ENCODE peak calls at places on chromosomes 16 and 17, in seven cellular contexts. R, N, X, K, C, A and P are unnamed samples.

GRCh38 chr17:67700037-67700436 is 17.7 kb upstream of the NOL11 start:
- DNase-seq in X (no peak), R (no peak), K (no peak), A (no peak), N (no peak), C (no peak), P (no peak)

GRCh38 chr17:7042507-7043194 is 1.2 kb downstream of the SLC16A11 start:
- DNase-seq in A (no peak), X (no peak), N (peak; percentile 80), C (no peak), R (no peak), K (no peak), P (no peak)

GRCh38 chr17:77279448-77280303 is 138.9 kb downstream of the SEC14L1 start:
- DNase-seq in K (peak; percentile 44), N (no peak), A (no peak), R (no peak), X (peak; percentile 84), C (no peak), P (no peak)

GRCh38 chr16:21568502-21569189 is 30.7 kb upstream of the METTL9 start:
- DNase-seq in A (peak; percentile 48), C (no peak), K (peak; percentile 24), N (peak; percentile 60), X (no peak), R (no peak), P (no peak)

GRCh38 chr17:75698659-75699058 is 22.6 kb upstream of the ITGB4 start:
- DNase-seq in R (no peak), X (no peak), N (no peak), A (no peak), K (peak; percentile 33), C (no peak), P (no peak)

GRCh38 chr17:67542219-67543114 is 165.4 kb downstream of the PITPNC1 start:
- DNase-seq in K (no peak), A (no peak), R (no peak), N (no peak), C (no peak), X (no peak), P (no peak)

GRCh38 chr17:33297643-33298042 is 4.5 kb upstream of the ASIC2 start:
- DNase-seq in N (no peak), K (no peak), C (no peak), A (no peak), X (no peak), R (no peak), P (no peak)

GRCh38 chr16:4910828-4911227 is 26.1 kb downstream of the PPL start:
- DNase-seq in C (no peak), N (no peak), R (no peak), K (no peak), A (no peak), X (no peak), P (no peak)

GRCh38 chr16:69762843-69763556 is 868 bp downstream of the WWP2 start:
- DNase-seq in N (no peak), R (no peak), C (peak; percentile 23), X (no peak), A (no peak), K (no peak), P (no peak)

GRCh38 chr16:6852643-6853042 is 480.0 kb upstream of the RBFOX1 start:
- DNase-seq in R (peak; percentile 84), A (no peak), X (peak; percentile 5), N (no peak), C (no peak), K (no peak), P (no peak)

GRCh38 chr16:6862058-6862457 is 470.6 kb upstream of the RBFOX1 start:
- DNase-seq in K (no peak), C (no peak), A (no peak), R (no peak), N (no peak), X (no peak), P (no peak)

GRCh38 chr16:6857575-6857974 is 475.1 kb upstream of the RBFOX1 start:
- DNase-seq in A (no peak), C (no peak), R (no peak), N (no peak), K (no peak), X (no peak), P (no peak)

GRCh38 chr16:6861136-6861535 is 471.5 kb upstream of the RBFOX1 start:
- DNase-seq in A (no peak), C (no peak), R (no peak), N (no peak), X (no peak), K (no peak), P (no peak)

DNA sequence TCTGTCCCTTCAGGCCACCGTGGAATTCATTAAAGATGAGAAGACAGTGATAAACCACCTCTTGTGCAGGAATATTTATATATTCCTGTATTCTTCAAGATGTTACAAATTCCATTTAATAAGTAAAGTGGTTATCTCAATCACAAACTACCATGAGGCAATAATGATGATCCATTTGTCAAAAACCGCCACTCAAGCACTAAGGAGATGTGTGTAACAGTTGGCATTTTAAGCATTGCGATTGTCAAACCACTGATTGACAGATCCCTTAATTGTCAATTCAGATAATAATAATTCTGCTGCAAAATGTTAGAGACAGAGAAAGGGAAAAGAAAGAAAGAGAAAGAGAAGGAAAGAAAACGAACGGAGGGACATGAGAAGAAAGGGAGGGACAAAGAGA is 476.1 kb upstream of the RBFOX1 start:
- DNase-seq in A (no peak), C (no peak), X (no peak), K (no peak), R (no peak), N (no peak), P (no peak)
- TF ChIP-seq EP300 in A (no peak), C (no peak), X (no peak), K (no peak), R (no peak), N (no peak), P (no peak)

GRCh38 chr17:47324224-47325020 is 667 bp downstream of the EFCAB13 start:
- DNase-seq in N (peak; percentile 83), R (peak; percentile 93), K (peak; percentile 63), A (peak; percentile 81), C (peak; percentile 81), X (no peak), P (peak; percentile 60)

GRCh38 chr17:47318197-47318918 is 5.4 kb upstream of the EFCAB13 start:
- DNase-seq in C (no peak), N (no peak), R (no peak), K (no peak), A (no peak), X (no peak), P (no peak)

GRCh38 chr17:47320879-47321502 is 2.8 kb upstream of the EFCAB13 start:
- DNase-seq in K (no peak), A (no peak), C (no peak), R (no peak), N (no peak), X (no peak), P (no peak)

GRCh38 chr17:47325176-47325575 is 1.4 kb downstream of the EFCAB13 start:
- DNase-seq in A (no peak), X (no peak), C (no peak), K (no peak), R (no peak), N (no peak), P (no peak)

DNA sequence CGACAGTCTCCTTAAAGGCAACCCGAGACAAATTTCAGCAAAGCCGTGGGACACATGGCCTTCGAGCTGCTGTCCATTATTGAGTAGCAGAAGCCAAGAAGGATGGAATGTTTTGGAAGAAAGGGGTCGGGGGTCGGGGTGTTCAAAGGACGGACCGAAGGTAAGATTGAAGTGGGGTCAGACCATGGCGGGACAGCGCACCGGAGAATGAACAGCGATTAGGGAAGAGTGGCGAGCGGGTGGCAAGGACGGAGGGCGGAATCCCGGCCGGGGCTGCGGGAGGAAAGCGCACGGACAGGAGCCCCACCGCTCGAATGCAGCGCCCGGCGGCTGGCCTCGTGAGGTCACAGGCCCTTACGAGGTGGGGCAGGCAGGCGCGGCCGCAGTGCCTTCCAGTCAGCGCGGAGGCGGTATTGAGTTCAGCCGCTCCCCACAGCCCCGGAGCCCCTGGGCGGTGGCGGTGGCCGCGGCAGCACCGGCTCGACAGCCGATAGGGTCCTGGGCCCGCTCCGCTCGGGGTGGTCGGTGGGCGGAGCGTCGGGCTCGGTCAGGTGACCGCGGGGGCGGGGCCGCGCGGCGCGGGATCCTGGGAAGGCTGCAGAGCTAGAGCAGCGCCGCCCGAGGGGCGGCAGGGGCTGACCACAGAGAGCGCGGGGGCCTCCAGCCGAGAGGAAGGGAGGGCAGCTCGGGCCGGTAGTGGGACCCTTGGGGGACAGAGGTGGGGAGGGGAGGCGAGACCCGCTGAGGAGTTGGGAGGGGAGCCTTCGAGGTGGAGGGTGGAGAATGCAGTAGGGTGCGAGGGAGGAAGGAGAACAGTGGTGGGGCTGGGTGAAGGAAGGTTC is at the start of gene EFCAB13:
- DNase-seq in C (peak; percentile 96), A (peak; percentile 95), X (peak; percentile 98), K (peak; percentile 90), N (peak; percentile 92), R (peak; percentile 94), P (peak; percentile 89)
- TF ChIP-seq CTCF in C (peak; percentile 35), A (no peak), X (peak; percentile 36), K (no peak), N (peak; percentile 46), R (peak; percentile 32), P (no peak)

GRCh38 chr17:38752119-38752929 is at the start of gene PSMB3:
- DNase-seq in C (peak; percentile 100), A (peak; percentile 99), R (peak; percentile 100), K (peak; percentile 97), X (peak; percentile 96), N (peak; percentile 99), P (peak; percentile 95)
- TF ChIP-seq POLR2A in C (peak; percentile 64), A (no peak), R (no peak), K (no peak), X (peak; percentile 90), N (peak; percentile 51), P (peak; percentile 53)

GRCh38 chr17:8117980-8118768 is at the start of gene ALOXE3:
- DNase-seq in K (peak; percentile 58), N (no peak), R (no peak), C (peak; percentile 82), A (peak; percentile 84), X (peak; percentile 21), P (peak; percentile 52)

GRCh38 chr17:8119575-8120519 is 1.5 kb upstream of the ALOXE3 start:
- DNase-seq in X (no peak), K (peak; percentile 79), N (no peak), R (peak; percentile 96), A (peak; percentile 87), C (peak; percentile 98), P (peak; percentile 83)

GRCh38 chr17:8120520-8121443 is 2.5 kb upstream of the ALOXE3 start:
- DNase-seq in N (no peak), C (peak; percentile 93), K (peak; percentile 66), A (peak; percentile 78), X (peak; percentile 56), R (no peak), P (peak; percentile 74)

GRCh38 chr17:8117367-8117979 is 841 bp downstream of the ALOXE3 start:
- DNase-seq in N (no peak), R (no peak), K (no peak), X (no peak), A (no peak), C (no peak), P (no peak)

DNA sequence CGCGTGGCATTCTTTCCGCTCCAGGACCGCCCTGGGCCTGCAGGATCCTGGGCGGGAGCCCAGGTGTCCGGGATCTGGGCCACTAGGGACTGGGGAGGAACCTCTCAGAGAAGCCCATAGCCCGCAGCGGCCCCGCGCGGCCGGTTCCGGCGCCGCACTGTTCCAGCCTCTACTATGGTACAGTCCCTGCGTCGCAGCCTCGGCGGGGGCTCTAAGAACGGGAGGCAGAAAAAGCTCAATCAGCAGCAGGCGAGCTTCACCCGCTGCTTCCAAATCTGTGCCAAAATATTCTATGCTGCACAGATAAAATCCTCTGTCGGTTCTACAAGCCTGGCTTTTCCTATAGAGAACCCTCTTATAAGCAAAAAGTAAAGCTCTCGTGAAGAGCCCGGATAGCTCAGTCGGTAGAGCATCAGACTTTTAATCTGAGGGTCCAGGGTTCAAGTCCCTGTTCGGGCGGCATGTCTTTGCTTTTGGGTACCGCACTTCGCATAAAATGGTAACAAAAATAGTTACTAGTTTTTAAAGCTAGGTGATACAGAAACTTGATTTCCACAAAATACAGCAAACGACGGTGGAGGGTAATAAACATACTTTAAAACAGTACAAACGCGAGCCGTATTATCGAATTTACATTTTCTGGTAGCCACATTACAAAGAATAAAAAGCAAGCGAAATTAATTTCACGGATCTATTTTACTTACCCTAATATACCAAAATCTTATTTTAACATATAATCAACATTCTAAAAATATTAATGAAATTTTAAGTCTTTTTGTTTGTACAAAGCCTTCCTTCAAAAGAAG is 658 bp upstream of the ALOXE3 start:
- DNase-seq in A (peak; percentile 96), N (peak; percentile 95), R (peak; percentile 97), X (peak; percentile 74), K (peak; percentile 93), C (peak; percentile 87), P (peak; percentile 89)
- TF ChIP-seq EP300 in A (no peak), N (no peak), R (no peak), X (peak; percentile 32), K (no peak), C (no peak), P (no peak)